ENCODE peak calls at places on chromosomes 7 and 10, in eight cellular contexts. D is cardiac muscle cell, O is heart right ventricle, H is right cardiac atrium, I is prostate gland, F is stomach, W is A549, E is GM12865. L is an unnamed sample.

GRCh38 chr10:4704034-4704545 is 121.9 kb upstream of the AKR1E2 start:
- DNase-seq in I (no peak), O (peak; percentile 61), D (peak; percentile 95), H (no peak), E (no peak), W (peak; percentile 62), F (no peak), L (peak; percentile 91)

GRCh38 chr7:45924283-45924682 is 3.2 kb upstream of the IGFBP3 start:
- DNase-seq in I (peak; percentile 28), H (peak; percentile 45), W (peak; percentile 78), F (no peak), E (no peak), O (no peak), D (peak; percentile 70), L (peak; percentile 73)

GRCh38 chr7:93765475-93765874 is 125.1 kb downstream of the TFPI2 start:
- DNase-seq in D (no peak), O (no peak), I (no peak), W (no peak), E (no peak), H (no peak), F (no peak), L (peak; percentile 18)

GRCh38 chr10:55410415-55410885 is 609.4 kb upstream of the PCDH15 start:
- DNase-seq in D (peak; percentile 1), W (no peak), F (no peak), O (peak; percentile 80), I (peak; percentile 6), H (peak; percentile 67), E (no peak), L (peak; percentile 12)

GRCh38 chr7:143882020-143882610 is 19.9 kb downstream of the TCAF1 start:
- DNase-seq in O (peak; percentile 85), W (no peak), E (no peak), D (peak; percentile 91), H (peak; percentile 88), I (peak; percentile 36), F (no peak), L (peak; percentile 64)

GRCh38 chr7:45074738-45075644 is 13.8 kb downstream of the NACAD start:
- DNase-seq in O (no peak), D (no peak), E (no peak), H (no peak), F (no peak), I (no peak), W (no peak), L (no peak)

GRCh38 chr7:2803342-2803692 is 40.8 kb downstream of the GNA12 start:
- DNase-seq in H (no peak), E (no peak), F (no peak), O (no peak), D (no peak), W (no peak), I (no peak), L (no peak)

GRCh38 chr10:114540191-114540590 is 117.9 kb downstream of the ABLIM1 start:
- DNase-seq in I (no peak), O (no peak), F (no peak), H (no peak), D (no peak), W (no peak), E (no peak), L (no peak)

GRCh38 chr10:34814228-34815173 is 595 bp downstream of the PARD3 start:
- DNase-seq in I (peak; percentile 40), W (peak; percentile 43), O (peak; percentile 53), H (peak; percentile 78), F (peak; percentile 46), D (peak; percentile 44), E (no peak), L (no peak)

GRCh38 chr7:503575-504111 is 16.0 kb downstream of the PDGFA start:
- DNase-seq in F (peak; percentile 94), H (peak; percentile 77), O (peak; percentile 62), W (peak; percentile 78), E (no peak), D (no peak), I (no peak), L (peak; percentile 54)

GRCh38 chr10:64041185-64041988 is 520.2 kb downstream of the REEP3 start:
- DNase-seq in F (peak; percentile 84), W (peak; percentile 80), O (peak; percentile 54), D (peak; percentile 86), H (peak; percentile 85), I (peak; percentile 48), E (peak; percentile 91), L (peak; percentile 67)

GRCh38 chr10:132479024-132479602 is 58.5 kb upstream of the INPP5A start:
- DNase-seq in H (no peak), W (no peak), D (no peak), F (no peak), E (no peak), O (no peak), I (no peak), L (no peak)

GRCh38 chr7:13987395-13987794 is 2.1 kb downstream of the ETV1 start:
- DNase-seq in E (no peak), F (no peak), W (no peak), H (no peak), D (no peak), O (no peak), I (no peak), L (peak; percentile 62)

GRCh38 chr10:76086571-76087260 is 655.3 kb downstream of the LRMDA start:
- DNase-seq in E (peak; percentile 12), H (no peak), D (peak; percentile 80), I (peak; percentile 77), W (peak; percentile 65), F (no peak), O (peak; percentile 8), L (peak; percentile 95)

GRCh38 chr7:29647020-29647654 is 83.5 kb downstream of the PRR15 start:
- DNase-seq in W (no peak), D (peak; percentile 9), F (no peak), H (no peak), O (no peak), E (no peak), I (no peak), L (no peak)

GRCh38 chr7:137996386-137996851 is 5.5 kb downstream of the CREB3L2 start:
- DNase-seq in F (peak; percentile 34), W (no peak), E (no peak), O (peak; percentile 75), I (no peak), D (peak; percentile 94), H (peak; percentile 85), L (peak; percentile 92)

GRCh38 chr7:127690806-127691205 is 38.8 kb downstream of the SND1 start:
- DNase-seq in H (no peak), I (no peak), O (no peak), D (no peak), F (no peak), W (no peak), E (no peak), L (no peak)

GRCh38 chr10:42943025-42943818 is 133.6 kb upstream of the RET start:
- DNase-seq in D (no peak), O (no peak), E (no peak), W (no peak), F (peak; percentile 23), H (no peak), I (no peak), L (no peak)

DNA sequence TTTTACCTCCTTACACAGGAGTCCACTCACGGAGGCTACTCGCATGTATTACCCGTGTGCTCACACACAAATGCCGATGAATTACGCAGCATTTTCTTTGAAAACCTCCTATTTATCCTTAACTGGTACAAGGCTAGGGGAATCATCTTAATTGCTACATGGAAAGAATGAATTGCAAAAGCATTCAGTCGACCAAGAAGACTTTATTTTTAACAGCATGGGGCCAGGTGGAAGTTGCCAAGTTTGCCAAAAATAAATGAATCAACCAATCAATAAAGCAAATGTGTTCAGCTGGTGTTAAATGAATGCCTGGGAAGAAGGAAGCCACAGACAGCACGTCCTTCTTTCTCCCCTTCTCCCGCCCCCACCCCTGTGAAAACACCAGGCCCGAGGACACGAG is 55.8 kb downstream of the CTBP2 start:
- DNase-seq in D (no peak), W (no peak), F (peak; percentile 4), H (no peak), I (no peak), O (no peak), E (no peak), L (no peak)
- H3K4me3 ChIP-seq in D (no peak overlapping the region), W (no peak overlapping the region), F (no peak overlapping the region), H (no peak overlapping the region), I (no peak overlapping the region), O (no peak overlapping the region), E (no peak overlapping the region), L (no peak overlapping the region)

GRCh38 chr10:32317795-32318194 is 29.2 kb downstream of the EPC1 start:
- DNase-seq in D (no peak), E (peak; percentile 92), W (no peak), I (no peak), O (no peak), F (no peak), H (no peak), L (no peak)
- H3K4me3 ChIP-seq in D (no peak overlapping the region), E (peak overlapping the region; percentile 50), W (no peak overlapping the region), I (no peak overlapping the region), O (no peak overlapping the region), F (no peak overlapping the region), H (no peak overlapping the region), L (no peak overlapping the region)

GRCh38 chr10:28874210-28874609 is 196.9 kb downstream of the BAMBI start:
- DNase-seq in F (no peak), E (no peak), O (no peak), W (no peak), H (no peak), D (no peak), I (no peak), L (no peak)

GRCh38 chr10:28878236-28878970 is 201.1 kb downstream of the BAMBI start:
- DNase-seq in F (no peak), I (no peak), D (no peak), W (no peak), H (no peak), E (no peak), O (no peak), L (no peak)

GRCh38 chr10:28872592-28873165 is 195.4 kb downstream of the BAMBI start:
- DNase-seq in E (no peak), F (no peak), H (no peak), W (no peak), O (no peak), I (no peak), D (peak; percentile 91), L (no peak)

GRCh38 chr10:28873540-28873939 is 196.2 kb downstream of the BAMBI start:
- DNase-seq in W (no peak), E (no peak), I (no peak), H (no peak), F (no peak), D (no peak), O (no peak), L (no peak)

DNA sequence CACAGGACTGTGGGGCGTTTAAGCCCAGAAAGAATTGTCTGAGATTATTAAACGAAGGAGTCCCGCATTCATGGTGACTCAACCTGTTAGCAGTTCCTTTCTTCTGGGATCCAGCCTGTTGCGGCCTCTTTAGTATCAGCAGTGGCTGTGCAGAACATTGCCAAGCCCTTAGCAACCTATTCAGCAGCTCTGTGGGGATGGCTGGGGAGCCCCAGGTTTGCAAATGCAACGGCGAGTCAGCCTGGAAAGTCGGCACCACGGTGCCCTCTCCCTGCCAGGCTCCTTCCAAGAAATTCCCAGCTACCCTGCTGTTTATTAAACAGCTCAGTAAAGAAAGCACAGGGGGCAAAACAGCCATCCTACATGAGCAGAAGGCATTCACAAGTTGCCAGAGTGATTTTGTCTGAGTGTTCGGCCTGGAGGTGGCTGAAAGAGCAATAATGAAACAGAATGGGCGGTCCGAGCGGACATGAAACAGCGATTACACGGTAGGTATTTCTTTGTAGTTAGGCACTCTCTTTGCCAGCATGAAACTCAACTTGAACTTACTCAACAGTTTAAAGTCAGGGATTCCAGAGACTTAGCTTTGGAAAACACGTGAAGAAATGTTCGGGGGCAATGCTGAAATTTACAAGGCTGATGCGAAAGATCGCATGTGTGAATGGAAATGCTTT is 198.4 kb downstream of the BAMBI start:
- DNase-seq in F (no peak), I (no peak), D (peak; percentile 76), E (no peak), W (peak; percentile 24), H (no peak), O (peak; percentile 13), L (no peak)
- H3K4me3 ChIP-seq in F (no peak overlapping the region), I (no peak overlapping the region), D (no peak overlapping the region), E (no peak overlapping the region), W (no peak overlapping the region), H (no peak overlapping the region), O (no peak overlapping the region), L (no peak overlapping the region)

GRCh38 chr7:157613575-157614322 is 276.9 kb downstream of the DNAJB6 start:
- DNase-seq in W (no peak), D (peak; percentile 5), H (no peak), E (no peak), F (no peak), O (no peak), I (no peak), L (peak; percentile 16)
- H3K4me3 ChIP-seq in W (no peak overlapping the region), D (no peak overlapping the region), H (peak overlapping the region; percentile 47), E (no peak overlapping the region), F (peak overlapping the region; percentile 52), O (peak overlapping the region; percentile 36), I (peak overlapping the region; percentile 21), L (no peak overlapping the region)